ENCODE peak calls at places on chromosomes 3 and 15, in four cellular contexts. A is H1; D is naive thymus-derived CD4-positive, alpha-beta T cell; J is heart right ventricle. O is an unnamed sample. For H3K9me3, the result is how much of the 10 kb centered on the place peaks cover.

GRCh38 chr3:138824114-138824506 is 10.6 kb downstream of the PIK3CB start:
- DNase-seq in A (no peak), D (no peak), J (no peak), O (no peak)

GRCh38 chr3:40582401-40583027 is 57.8 kb downstream of the ZNF621 start:
- DNase-seq in A (no peak), D (no peak), J (no peak), O (no peak)

GRCh38 chr15:100307241-100307855 is 34.4 kb downstream of the ADAMTS17 start:
- DNase-seq in A (no peak), D (no peak), J (no peak), O (no peak)

GRCh38 chr3:116440196-116440595 is 5.1 kb downstream of the LSAMP start:
- DNase-seq in A (no peak), D (no peak), J (no peak), O (no peak)

GRCh38 chr3:188617270-188617669 is 463.3 kb downstream of the LPP start:
- DNase-seq in A (no peak), D (no peak), J (no peak), O (no peak)

GRCh38 chr3:138348950-138349739 is 766 bp downstream of the MRAS start:
- DNase-seq in A (peak), D (no peak), J (no peak), O (no peak)

GRCh38 chr3:170572665-170573253 is 13.1 kb downstream of the SLC7A14 start:
- DNase-seq in A (no peak), D (no peak), J (no peak), O (no peak)

GRCh38 chr15:91108421-91108820 is 8.4 kb downstream of the SV2B start:
- DNase-seq in A (no peak), D (no peak), J (no peak), O (no peak)

GRCh38 chr3:17850448-17850847 is 108.0 kb upstream of the TBC1D5 start:
- DNase-seq in A (no peak), D (no peak), J (no peak), O (no peak)

GRCh38 chr15:66876731-66877545 is 174.9 kb downstream of the SMAD6 start:
- DNase-seq in A (peak), D (no peak), J (no peak), O (no peak)

GRCh38 chr15:30791239-30791638 is 112.5 kb upstream of the FAN1 start:
- DNase-seq in A (peak), D (no peak), J (no peak), O (no peak)

GRCh38 chr15:54803139-54803808 is 393.5 kb downstream of the RSL24D1 start:
- DNase-seq in A (no peak), D (no peak), J (no peak), O (no peak)

GRCh38 chr15:79170256-79170664 is 79.7 kb upstream of the RASGRF1 start:
- DNase-seq in A (no peak), D (no peak), J (peak), O (no peak)

GRCh38 chr3:118782755-118783202 is 251.9 kb downstream of the IGSF11 start:
- DNase-seq in A (no peak), D (no peak), J (no peak), O (no peak)

GRCh38 chr3:187878776-187879524 is 133.7 kb upstream of the BCL6 start:
- DNase-seq in A (no peak), D (no peak), J (no peak), O (no peak)

GRCh38 chr3:41127414-41127813 is 71.9 kb upstream of the CTNNB1 start:
- DNase-seq in A (no peak), D (no peak), J (no peak), O (no peak)

GRCh38 chr15:42133892-42134502 is 22.4 kb downstream of the PLA2G4F start:
- DNase-seq in A (peak), D (peak), J (no peak), O (peak)

GRCh38 chr15:90598053-90598577 is 68.4 kb downstream of the CRTC3 start:
- DNase-seq in A (no peak), D (no peak), J (peak), O (no peak)

GRCh38 chr3:134860141-134860540 is 65.1 kb downstream of the EPHB1 start:
- DNase-seq in A (no peak), D (no peak), J (no peak), O (no peak)

GRCh38 chr3:156820687-156821070 is 5.5 kb upstream of the LEKR1 start:
- DNase-seq in A (no peak), D (no peak), J (no peak), O (no peak)

GRCh38 chr3:134797080-134797801 is 2.2 kb downstream of the EPHB1 start:
- DNase-seq in A (peak), D (no peak), J (no peak), O (no peak)

GRCh38 chr3:196985298-196985697 is 16.7 kb upstream of the PIGZ start:
- DNase-seq in A (no peak), D (no peak), J (no peak), O (no peak)

GRCh38 chr3:112097378-112097777 is 11.2 kb downstream of the C3orf52 start:
- DNase-seq in A (no peak), D (no peak), J (no peak), O (no peak)

GRCh38 chr15:89226359-89227221 is 5.2 kb upstream of the RLBP1 start:
- DNase-seq in A (no peak), D (no peak), J (no peak), O (no peak)

GRCh38 chr3:9552252-9552999 is 1.2 kb downstream of the LHFPL4 start:
- DNase-seq in A (peak), D (peak), J (peak), O (no peak)

GRCh38 chr3:169661567-169662214 is 1.8 kb downstream of the MECOM start:
- DNase-seq in A (peak), D (no peak), J (peak), O (no peak)

GRCh38 chr15:90711842-90712241 is 5.3 kb upstream of the BLM start:
- DNase-seq in A (no peak), D (no peak), J (no peak), O (no peak)

GRCh38 chr15:33584797-33585196 is 274.0 kb downstream of the RYR3 start:
- DNase-seq in A (no peak), D (no peak), J (peak), O (no peak)

GRCh38 chr15:31782951-31783350 is 247.4 kb upstream of the CHRNA7 start:
- DNase-seq in A (no peak), D (no peak), J (no peak), O (no peak)

GRCh38 chr3:5917932-5918331 is 730.4 kb downstream of the EDEM1 start:
- DNase-seq in A (no peak), D (no peak), J (no peak), O (no peak)

GRCh38 chr3:188914556-188914955 is 257.2 kb upstream of the TPRG1 start:
- DNase-seq in A (no peak), D (no peak), J (no peak), O (no peak)

GRCh38 chr3:159586587-159587202 is 401.9 kb upstream of the IL12A start:
- DNase-seq in A (peak), D (no peak), J (no peak), O (no peak)

GRCh38 chr3:159583662-159584061 is 405.0 kb upstream of the IL12A start:
- DNase-seq in A (no peak), D (no peak), J (no peak), O (no peak)
- H3K9me3 ChIP-seq in A (under half), D (under half), J (under half), O (under half)

GRCh38 chr3:115236496-115236895 is 89.4 kb upstream of the ZBTB20 start:
- DNase-seq in A (no peak), D (no peak), J (no peak), O (no peak)
- H3K9me3 ChIP-seq in A (under half), D (under half), J (under half), O (under half)

GRCh38 chr15:96783746-96784145 is 453.2 kb downstream of the NR2F2 start:
- DNase-seq in A (no peak), D (no peak), J (no peak), O (no peak)
- H3K9me3 ChIP-seq in A (under half), D (under half), J (under half), O (under half)

DNA sequence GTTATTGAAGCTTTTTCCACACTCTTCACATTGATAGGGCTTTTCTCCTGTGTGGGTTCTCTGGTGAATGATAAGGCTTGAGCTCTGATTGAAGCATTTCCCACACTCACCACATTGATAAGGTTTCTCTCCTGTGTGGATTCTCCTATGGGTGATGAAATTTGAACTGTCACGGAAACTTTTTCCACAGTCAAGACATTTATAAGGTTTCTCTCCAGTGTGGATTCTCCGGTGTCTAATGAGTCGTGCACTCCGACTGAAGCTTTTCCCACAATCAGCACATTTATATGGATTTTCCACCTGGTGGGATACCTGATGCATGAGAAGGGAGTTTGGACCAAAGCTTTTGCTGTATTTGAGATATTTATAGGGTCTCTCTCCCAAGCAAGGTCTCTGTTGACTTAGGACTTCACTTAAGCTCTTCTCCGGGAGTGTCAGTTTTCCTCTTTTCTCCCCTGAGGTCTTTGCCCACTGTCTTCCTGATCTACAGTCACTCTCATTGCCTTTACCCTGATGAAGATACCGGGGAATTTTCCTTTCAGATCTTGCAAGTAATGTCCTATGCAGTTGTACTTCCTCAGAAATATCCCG is 9.4 kb downstream of the ZSCAN29 start:
- DNase-seq in A (no peak), D (no peak), J (no peak), O (no peak)
- H3K9me3 ChIP-seq in A (under half), D (half or more), J (under half), O (under half)

GRCh38 chr15:22253676-22254408 is 173.5 kb downstream of the OR4M2 start:
- DNase-seq in A (no peak), D (no peak), J (no peak), O (no peak)

GRCh38 chr15:22258402-22259150 is 178.2 kb downstream of the OR4M2 start:
- DNase-seq in A (no peak), D (no peak), J (no peak), O (no peak)

GRCh38 chr15:22259881-22260421 is 179.6 kb downstream of the OR4M2 start:
- DNase-seq in A (no peak), D (peak), J (no peak), O (no peak)

GRCh38 chr15:22257668-22258401 is 177.5 kb downstream of the OR4M2 start:
- DNase-seq in A (no peak), D (no peak), J (no peak), O (no peak)

DNA sequence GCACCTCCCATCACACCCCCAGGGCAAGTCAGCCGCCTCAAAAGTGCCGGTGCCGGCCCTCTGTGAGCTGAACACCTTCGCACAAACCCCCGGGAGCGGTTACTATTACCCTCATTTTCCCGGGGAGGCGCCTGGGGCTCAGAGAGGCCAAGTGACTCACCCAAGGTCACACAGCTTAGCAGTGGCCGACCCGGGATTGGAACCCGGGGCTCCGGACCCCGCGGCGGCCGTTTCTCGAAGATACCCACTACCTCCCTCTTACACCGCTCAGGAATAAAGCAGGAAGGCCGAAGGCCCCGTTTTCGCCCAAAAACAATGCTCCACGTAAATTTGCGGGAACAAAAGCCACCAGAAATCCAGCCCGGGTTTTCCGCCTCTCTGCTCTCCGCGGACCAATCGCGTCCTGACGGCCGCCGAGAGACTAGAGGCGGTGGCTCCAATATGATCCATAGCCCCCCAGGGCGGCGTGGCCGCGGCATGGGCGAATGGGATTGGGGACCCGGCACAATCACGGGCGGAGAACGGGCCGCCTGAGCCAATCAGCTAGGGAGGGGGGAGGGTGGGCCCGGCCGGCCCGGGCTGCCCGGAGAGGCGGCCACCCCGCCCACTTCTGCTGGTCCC is 176.8 kb downstream of the OR4M2 start:
- DNase-seq in A (no peak), D (no peak), J (no peak), O (no peak)
- H3K9me3 ChIP-seq in A (half or more), D (under half), J (under half), O (under half)

GRCh38 chr3:33699275-33699674 is 18.8 kb downstream of the CLASP2 start:
- DNase-seq in A (no peak), D (no peak), J (no peak), O (no peak)
- H3K9me3 ChIP-seq in A (under half), D (under half), J (under half), O (under half)

GRCh38 chr3:123854905-123855304 is 29.2 kb downstream of the MYLK start:
- DNase-seq in A (no peak), D (no peak), J (no peak), O (no peak)
- H3K9me3 ChIP-seq in A (under half), D (under half), J (under half), O (under half)

GRCh38 chr15:76259392-76259791 is 51.9 kb downstream of the ETFA start:
- DNase-seq in A (no peak), D (no peak), J (no peak), O (no peak)
- H3K9me3 ChIP-seq in A (under half), D (under half), J (under half), O (under half)

O was measured in T-helper 17 cell.